ENCODE peak calls at places on chromosome 1, in ten cellular contexts. W is immature natural killer cell; C is activated T-cell treated with anti-CD3 and anti-CD28 coated beads for 1 hour; A is activated CD8-positive, alpha-beta memory T cell treated with anti-CD3 and anti-CD28 coated beads for 48 hours; N is GM23248; G is fibroblast of pulmonary artery; B is SHP77; O is Caki2; F is colonic mucosa; X is brain microvascular endothelial cell. I is an unnamed sample.

GRCh38 chr1:17060129-17060868 is 6.5 kb upstream of the SDHB start:
- DNase-seq in W (no peak), X (no peak), N (no peak), C (no peak), F (no peak), B (no peak), A (no peak), G (peak; percentile 22), O (no peak), I (no peak)

GRCh38 chr1:64459743-64460142 is 10.2 kb upstream of the CACHD1 start:
- DNase-seq in C (no peak), A (no peak), W (no peak), F (no peak), O (no peak), B (no peak), N (peak; percentile 44), X (no peak), G (no peak), I (no peak)

GRCh38 chr1:35426097-35426586 is 131.1 kb downstream of the KIAA0319L start:
- DNase-seq in G (no peak), O (no peak), F (no peak), N (no peak), X (no peak), C (no peak), B (no peak), W (no peak), A (no peak), I (no peak)

GRCh38 chr1:26785611-26786436 is 1.9 kb upstream of the PIGV start:
- DNase-seq in W (peak; percentile 40), A (no peak), N (peak; percentile 56), B (no peak), C (no peak), X (no peak), F (peak; percentile 59), G (peak; percentile 45), O (no peak), I (peak; percentile 36)

GRCh38 chr1:97277891-97278662 is 556.5 kb downstream of the PTBP2 start:
- DNase-seq in A (no peak), O (peak; percentile 51), X (no peak), N (peak; percentile 86), G (peak; percentile 87), F (no peak), B (no peak), C (no peak), W (no peak), I (peak; percentile 41)

GRCh38 chr1:160032165-160032827 is 506 bp upstream of the PIGM start:
- DNase-seq in X (no peak), A (no peak), G (no peak), B (no peak), F (peak; percentile 36), W (no peak), O (no peak), C (no peak), N (peak; percentile 38), I (peak; percentile 14)

GRCh38 chr1:75725256-75725655 is 747 bp downstream of the ACADM start:
- DNase-seq in X (no peak), G (peak; percentile 29), B (no peak), N (peak; percentile 36), F (no peak), C (no peak), W (no peak), A (no peak), O (no peak), I (peak; percentile 38)

GRCh38 chr1:76939107-76939816 is 72.0 kb downstream of the ST6GALNAC5 start:
- DNase-seq in W (no peak), X (peak; percentile 59), G (peak; percentile 14), B (no peak), F (no peak), A (no peak), C (no peak), O (no peak), N (peak; percentile 57), I (peak; percentile 13)